ENCODE peak calls at places on chromosomes 12 and 14, in ten cellular contexts. Z is AG09309; Y is CD8-positive, alpha-beta T cell; E is A549; X is ovary; H is left ventricle myocardium inferior; B is endodermal cell; R is lower leg skin; K is brain microvascular endothelial cell; L is HL-60. A is an unnamed sample.

GRCh38 chr12:110337912-110338710 is 57.1 kb downstream of the ATP2A2 start:
- DNase-seq in Z (no peak), Y (no peak), E (no peak), X (no peak), H (no peak), B (peak; percentile 39), R (no peak), K (no peak), L (no peak), A (no peak)

GRCh38 chr12:58067610-58068387 is 126.4 kb downstream of the ATP23 start:
- DNase-seq in Z (peak; percentile 70), Y (no peak), E (no peak), X (no peak), H (no peak), B (no peak), R (no peak), K (peak; percentile 65), L (no peak), A (peak; percentile 54)

GRCh38 chr12:114241973-114242434 is 163.9 kb downstream of the TBX5 start:
- DNase-seq in Z (no peak), Y (no peak), E (no peak), X (no peak), H (no peak), B (peak; percentile 64), R (no peak), K (no peak), L (no peak), A (no peak)

GRCh38 chr12:103728323-103728722 is 112.7 kb downstream of the NT5DC3 start:
- DNase-seq in Z (peak; percentile 35), Y (no peak), E (no peak), X (no peak), H (no peak), B (no peak), R (no peak), K (no peak), L (no peak), A (peak; percentile 17)

GRCh38 chr12:39240573-39240972 is 202.3 kb downstream of the KIF21A start:
- DNase-seq in Z (no peak), Y (no peak), E (no peak), X (no peak), H (no peak), B (peak; percentile 48), R (no peak), K (no peak), L (no peak), A (no peak)

GRCh38 chr12:106205208-106206069 is 42.4 kb downstream of the CKAP4 start:
- DNase-seq in Z (no peak), Y (no peak), E (no peak), X (no peak), H (peak; percentile 68), B (peak; percentile 67), R (no peak), K (no peak), L (no peak), A (no peak)

GRCh38 chr12:62466018-62466595 is 519 bp upstream of the MON2 start:
- DNase-seq in Z (no peak), Y (no peak), E (peak; percentile 44), X (peak; percentile 48), H (no peak), B (peak; percentile 80), R (peak; percentile 24), K (peak; percentile 34), L (no peak), A (peak; percentile 46)

GRCh38 chr12:132071001-132071810 is 72.9 kb downstream of the DDX51 start:
- DNase-seq in Z (no peak), Y (no peak), E (no peak), X (no peak), H (no peak), B (no peak), R (no peak), K (no peak), L (no peak), A (no peak)

GRCh38 chr12:46373303-46374182 is 970 bp upstream of the SLC38A2 start:
- DNase-seq in Z (no peak), Y (peak; percentile 21), E (peak; percentile 68), X (peak; percentile 75), H (peak; percentile 51), B (peak; percentile 93), R (peak; percentile 53), K (no peak), L (no peak), A (peak; percentile 52)

DNA sequence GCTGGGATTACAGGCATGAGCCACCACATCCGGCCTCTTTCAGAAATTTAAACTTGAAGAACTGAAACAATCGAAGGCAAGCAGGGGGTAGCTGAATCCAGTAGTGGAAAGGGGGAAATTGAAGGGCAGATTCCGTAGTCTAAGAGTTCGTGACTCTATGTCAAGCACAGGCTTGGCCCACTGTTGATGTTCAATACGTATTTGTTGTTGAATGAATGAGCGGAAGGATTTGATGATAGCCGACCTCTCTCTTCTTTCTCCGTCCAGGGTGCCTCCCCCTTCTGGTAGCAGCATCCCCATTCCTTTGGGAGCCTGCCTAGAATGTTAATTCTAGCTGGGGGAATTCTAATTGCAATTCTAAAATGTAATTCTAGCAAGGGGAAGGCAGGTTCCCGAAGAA is 59.8 kb upstream of the MED13L start:
- DNase-seq in Z (no peak), Y (no peak), E (no peak), X (no peak), H (no peak), B (no peak), R (no peak), K (no peak), L (no peak), A (no peak)
- H3K4me3 ChIP-seq in Z (no peak overlapping the region), Y (no peak overlapping the region), E (no peak overlapping the region), X (no peak overlapping the region), H (no peak overlapping the region), B (no peak overlapping the region), R (no peak overlapping the region), K (no peak overlapping the region), L (no peak overlapping the region), A (no peak overlapping the region)

GRCh38 chr12:7206691-7207090 is 17.2 kb downstream of the PEX5 start:
- DNase-seq in Z (no peak), Y (no peak), E (no peak), X (no peak), H (no peak), B (no peak), R (no peak), K (no peak), L (no peak), A (no peak)
- TF ChIP-seq CTCF in Z (no peak), Y (no peak), E (no peak), X (no peak), H (no peak), B (no peak), R (no peak), K (no peak), L (no peak), A (no peak)

DNA sequence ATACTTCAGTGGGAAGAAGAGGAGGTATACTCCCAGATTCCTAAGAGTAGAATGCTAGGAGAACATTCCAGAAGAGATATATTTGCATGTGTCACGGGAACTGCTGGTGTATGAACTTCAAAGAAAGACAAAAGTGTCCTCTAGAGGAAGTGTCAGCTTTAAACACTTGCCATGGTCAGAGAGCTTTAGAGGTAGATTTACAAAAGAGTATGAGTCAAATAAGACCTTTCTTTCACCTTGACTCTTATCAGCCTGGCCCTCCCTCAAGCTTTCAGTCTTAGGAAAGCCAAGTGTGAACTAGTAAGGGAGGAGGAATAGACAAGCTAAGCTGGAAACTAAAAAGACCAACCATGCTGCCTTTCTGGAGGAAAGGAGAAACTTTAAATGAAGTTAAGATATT is 34.7 kb downstream of the COX8C start:
- DNase-seq in Z (no peak), Y (no peak), E (no peak), X (no peak), H (no peak), B (no peak), R (no peak), K (no peak), L (no peak), A (no peak)
- H3K4me3 ChIP-seq in Z (no peak overlapping the region), Y (no peak overlapping the region), E (no peak overlapping the region), X (no peak overlapping the region), H (no peak overlapping the region), B (no peak overlapping the region), R (no peak overlapping the region), K (no peak overlapping the region), L (no peak overlapping the region), A (no peak overlapping the region)

GRCh38 chr14:103628684-103629502 is at the start of gene KLC1:
- DNase-seq in Z (no peak), Y (peak; percentile 76), E (peak; percentile 71), X (peak; percentile 94), H (peak; percentile 89), B (peak; percentile 91), R (peak; percentile 70), K (no peak), L (peak; percentile 76), A (peak; percentile 57)
- TF ChIP-seq CTCF in Z (no peak), Y (no peak), E (no peak), X (peak; percentile 10), H (no peak), B (no peak), R (no peak), K (no peak), L (no peak), A (no peak)

GRCh38 chr14:22508150-22508457 is 80.9 kb downstream of the DAD1 start:
- DNase-seq in Z (no peak), Y (no peak), E (no peak), X (no peak), H (no peak), B (no peak), R (no peak), K (no peak), L (no peak), A (no peak)

GRCh38 chr14:22510527-22511110 is 78.4 kb downstream of the DAD1 start:
- DNase-seq in Z (peak; percentile 59), Y (no peak), E (no peak), X (no peak), H (no peak), B (no peak), R (no peak), K (peak; percentile 4), L (no peak), A (peak; percentile 47)

GRCh38 chr14:22509751-22510300 is 79.2 kb downstream of the DAD1 start:
- DNase-seq in Z (no peak), Y (no peak), E (no peak), X (no peak), H (no peak), B (no peak), R (no peak), K (no peak), L (peak; percentile 30), A (no peak)

GRCh38 chr14:22508662-22509035 is 80.4 kb downstream of the DAD1 start:
- DNase-seq in Z (no peak), Y (no peak), E (no peak), X (no peak), H (no peak), B (no peak), R (no peak), K (no peak), L (no peak), A (no peak)

GRCh38 chr14:22509036-22509709 is 79.9 kb downstream of the DAD1 start:
- DNase-seq in Z (no peak), Y (no peak), E (no peak), X (no peak), H (no peak), B (no peak), R (no peak), K (no peak), L (no peak), A (no peak)
- H3K4me3 ChIP-seq in Z (no peak overlapping the region), Y (peak overlapping the region; percentile 63), E (no peak overlapping the region), X (no peak overlapping the region), H (no peak overlapping the region), B (no peak overlapping the region), R (no peak overlapping the region), K (no peak overlapping the region), L (no peak overlapping the region), A (no peak overlapping the region)